ENCODE peak calls at places on chromosomes 4 and X, in five cellular contexts. T is upper lobe of left lung, S is suprapubic skin, X is breast epithelium, P is SK-N-MC. O is an unnamed sample.

GRCh38 chrX:2696698-2697215 is 5.7 kb downstream of the CD99 start:
- DNase-seq in T (no peak), S (no peak), X (no peak), P (no peak), O (no peak)

GRCh38 chrX:153845842-153846241 is 15.5 kb upstream of the PDZD4 start:
- DNase-seq in T (no peak), S (no peak), X (no peak), P (no peak), O (no peak)

GRCh38 chr4:56186808-56187523 is 200.3 kb downstream of the AASDH start:
- DNase-seq in T (no peak), S (no peak), X (no peak), P (no peak), O (no peak)

GRCh38 chr4:133565379-133565778 is 416.3 kb downstream of the PCDH10 start:
- DNase-seq in T (no peak), S (no peak), X (no peak), P (peak), O (no peak)

GRCh38 chr4:118761387-118762016 is 74.4 kb downstream of the SEC24D start:
- DNase-seq in T (no peak), S (no peak), X (no peak), P (no peak), O (no peak)

GRCh38 chrX:28379142-28379541 is 208.1 kb upstream of the IL1RAPL1 start:
- DNase-seq in T (no peak), S (no peak), X (no peak), P (no peak), O (no peak)

GRCh38 chr4:44583393-44583792 is 68.0 kb downstream of the YIPF7 start:
- DNase-seq in T (no peak), S (no peak), X (no peak), P (no peak), O (no peak)

GRCh38 chrX:8306296-8306975 is 135.4 kb upstream of the VCX2 start:
- DNase-seq in T (no peak), S (no peak), X (no peak), P (no peak), O (no peak)

GRCh38 chr4:108432418-108432817 is 188.0 kb upstream of the RPL34 start:
- DNase-seq in T (no peak), S (no peak), X (no peak), P (no peak), O (no peak)

GRCh38 chr4:80069108-80069836 is 3.8 kb downstream of the ANTXR2 start:
- DNase-seq in T (no peak), S (no peak), X (no peak), P (no peak), O (no peak)

GRCh38 chrX:22135171-22135711 is 103.1 kb downstream of the PHEX start:
- DNase-seq in T (no peak), S (no peak), X (peak), P (no peak), O (no peak)

GRCh38 chrX:635428-636192 is 5.0 kb downstream of the SHOX start:
- DNase-seq in T (no peak), S (no peak), X (peak), P (no peak), O (no peak)

GRCh38 chrX:13081385-13082285 is 37.2 kb upstream of the FAM9C start:
- DNase-seq in T (no peak), S (no peak), X (no peak), P (no peak), O (no peak)

GRCh38 chrX:12979011-12979629 is 4.2 kb downstream of the TMSB4X start:
- DNase-seq in T (no peak), S (no peak), X (no peak), P (no peak), O (no peak)

GRCh38 chr4:147309434-147309833 is 171.5 kb upstream of the EDNRA start:
- DNase-seq in T (peak), S (no peak), X (no peak), P (no peak), O (no peak)

GRCh38 chr4:18039113-18039512 is 17.6 kb upstream of the LCORL start:
- DNase-seq in T (no peak), S (no peak), X (no peak), P (no peak), O (no peak)

GRCh38 chr4:110953191-110953590 is 330.3 kb upstream of the PITX2 start:
- DNase-seq in T (no peak), S (no peak), X (no peak), P (no peak), O (no peak)

GRCh38 chr4:181475781-181476180 is 767.4 kb upstream of the TENM3 start:
- DNase-seq in T (no peak), S (no peak), X (no peak), P (no peak), O (no peak)

GRCh38 chr4:142043509-142043908 is 407.1 kb downstream of the IL15 start:
- DNase-seq in T (no peak), S (no peak), X (no peak), P (no peak), O (no peak)

GRCh38 chrX:22968494-22968893 is 31.3 kb upstream of the DDX53 start:
- DNase-seq in T (no peak), S (no peak), X (no peak), P (no peak), O (no peak)

GRCh38 chrX:9859711-9860555 is 73.7 kb downstream of the SHROOM2 start:
- DNase-seq in T (no peak), S (no peak), X (no peak), P (no peak), O (no peak)

GRCh38 chr4:84968936-84969335 is 2.4 kb upstream of the WDFY3 start:
- DNase-seq in T (no peak), S (no peak), X (no peak), P (no peak), O (no peak)

GRCh38 chrX:134634691-134635090 is 23.6 kb downstream of the PLAC1 start:
- DNase-seq in T (no peak), S (no peak), X (no peak), P (no peak), O (no peak)

GRCh38 chrX:15989716-15990115 is 133.6 kb upstream of the GRPR start:
- DNase-seq in T (no peak), S (no peak), X (no peak), P (no peak), O (no peak)

GRCh38 chr4:146308951-146309350 is 94.6 kb downstream of the REELD1 start:
- DNase-seq in T (no peak), S (no peak), X (no peak), P (no peak), O (no peak)

GRCh38 chrX:41912922-41913321 is 10.4 kb downstream of the CASK start:
- DNase-seq in T (no peak), S (no peak), X (no peak), P (no peak), O (no peak)

GRCh38 chr4:19224820-19225219 is 1026.9 kb upstream of the SLIT2 start:
- DNase-seq in T (no peak), S (no peak), X (no peak), P (no peak), O (no peak)

GRCh38 chr4:79259242-79259641 is 66.6 kb downstream of the NAA11 start:
- DNase-seq in T (no peak), S (no peak), X (no peak), P (no peak), O (no peak)

GRCh38 chrX:150334998-150335397 is 28.1 kb upstream of the MAMLD1 start:
- DNase-seq in T (no peak), S (no peak), X (no peak), P (no peak), O (no peak)

GRCh38 chr4:8177544-8177943 is 18.9 kb upstream of the ABLIM2 start:
- DNase-seq in T (no peak), S (no peak), X (no peak), P (no peak), O (no peak)

GRCh38 chr4:53193111-53193510 is 172.8 kb downstream of the SCFD2 start:
- DNase-seq in T (no peak), S (no peak), X (no peak), P (no peak), O (no peak)

GRCh38 chrX:70455366-70456202 is 10.9 kb downstream of the DLG3 start:
- DNase-seq in T (no peak), S (no peak), X (no peak), P (no peak), O (peak)

GRCh38 chrX:14030248-14030592 is 528 bp upstream of the GEMIN8 start:
- DNase-seq in T (no peak), S (no peak), X (no peak), P (no peak), O (no peak)

GRCh38 chr4:160611181-160611580 is 1508.3 kb downstream of the RAPGEF2 start:
- DNase-seq in T (no peak), S (no peak), X (no peak), P (no peak), O (no peak)

GRCh38 chr4:86718152-86718551 is 124.0 kb downstream of the PTPN13 start:
- DNase-seq in T (no peak), S (no peak), X (no peak), P (no peak), O (no peak)

GRCh38 chr4:112145820-112146813 is 863 bp downstream of the FAM241A start:
- DNase-seq in T (peak), S (no peak), X (peak), P (no peak), O (peak)

GRCh38 chr4:67934628-67935027 is 28.7 kb downstream of the TMPRSS11A start:
- DNase-seq in T (no peak), S (no peak), X (no peak), P (no peak), O (no peak)

GRCh38 chr4:165355900-165356300 is 22.9 kb upstream of the CPE start:
- DNase-seq in T (no peak), S (no peak), X (no peak), P (no peak), O (no peak)

GRCh38 chr4:138841341-138841740 is 174.2 kb upstream of the NOCT start:
- DNase-seq in T (no peak), S (no peak), X (no peak), P (no peak), O (no peak)
- TF ChIP-seq POLR2AphosphoS5 in T (no peak), S (no peak), X (no peak), P (no peak), O (no peak)

GRCh38 chr4:125770814-125771398 is 456.2 kb downstream of the FAT4 start:
- DNase-seq in T (no peak), S (no peak), X (no peak), P (no peak), O (no peak)
- TF ChIP-seq POLR2AphosphoS5 in T (no peak), S (no peak), X (no peak), P (no peak), O (no peak)

GRCh38 chr4:25234390-25235367 is 846 bp downstream of the PI4K2B start:
- DNase-seq in T (peak), S (no peak), X (no peak), P (no peak), O (peak)
- TF ChIP-seq POLR2AphosphoS5 in T (no peak), S (no peak), X (no peak), P (no peak), O (peak)

GRCh38 chr4:106149911-106150310 is 166.1 kb downstream of the TBCK start:
- DNase-seq in T (no peak), S (no peak), X (no peak), P (no peak), O (no peak)

GRCh38 chr4:106149026-106149425 is 167.0 kb downstream of the TBCK start:
- DNase-seq in T (no peak), S (no peak), X (no peak), P (no peak), O (no peak)
- TF ChIP-seq POLR2AphosphoS5 in T (no peak), S (no peak), X (no peak), P (no peak), O (no peak)

DNA sequence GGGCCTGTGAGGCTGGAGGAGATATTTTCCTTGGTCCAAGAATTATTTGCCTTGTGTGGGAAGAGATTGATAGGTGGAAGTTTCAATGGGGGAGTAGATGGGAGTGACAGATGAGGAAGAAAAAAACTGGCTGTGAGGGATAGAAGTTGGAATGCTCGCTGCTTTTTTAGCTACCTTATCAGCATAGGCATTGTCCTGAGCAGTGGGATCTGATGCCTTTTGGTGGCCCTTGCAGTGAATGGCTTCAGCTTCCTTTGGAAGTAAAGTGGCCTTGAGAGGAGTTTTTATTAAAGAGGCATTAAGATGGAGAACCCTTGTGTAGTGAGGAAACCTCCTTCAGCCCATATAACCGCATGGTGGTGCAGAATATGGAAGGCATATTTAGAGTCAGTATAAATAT is 16.0 kb downstream of the KLKB1 start:
- DNase-seq in T (no peak), S (no peak), X (no peak), P (no peak), O (no peak)
- TF ChIP-seq POLR2AphosphoS5 in T (no peak), S (no peak), X (no peak), P (no peak), O (no peak)

DNA sequence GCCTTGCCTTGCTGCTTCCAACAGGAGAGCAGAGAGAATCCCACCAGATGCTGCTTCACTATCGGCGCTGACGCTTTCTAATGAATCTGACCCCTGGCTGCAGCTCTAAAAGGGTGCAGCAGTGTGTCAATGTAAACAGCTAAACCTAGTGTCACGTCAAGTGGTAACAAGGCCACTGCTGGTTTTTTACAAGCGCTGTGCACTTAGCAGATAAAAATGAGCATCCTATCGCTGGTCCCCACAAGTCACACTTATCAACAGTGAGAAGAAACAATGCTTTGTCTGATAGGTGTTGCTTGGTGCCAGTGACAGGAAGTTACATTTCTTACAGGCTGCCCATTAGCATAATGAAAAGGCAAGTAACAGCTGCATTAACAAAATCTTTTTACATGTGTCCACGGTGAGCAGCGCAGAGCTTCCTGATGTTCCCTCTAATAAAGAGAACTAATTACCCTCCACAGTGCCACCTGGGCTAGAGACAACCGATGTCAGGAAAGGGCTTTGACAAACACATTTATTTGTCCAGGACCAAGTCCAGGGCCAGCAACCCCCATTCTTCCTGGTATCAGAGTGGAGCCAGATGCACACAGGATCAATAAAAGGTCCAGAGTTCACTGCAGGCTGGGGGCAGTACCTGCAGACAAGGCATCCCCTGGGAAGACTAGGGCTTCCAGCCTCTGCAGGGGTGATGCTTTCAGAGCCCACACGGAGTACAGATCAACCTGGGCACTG is 176.0 kb downstream of the MGST2 start:
- DNase-seq in T (no peak), S (no peak), X (no peak), P (no peak), O (peak)
- TF ChIP-seq POLR2AphosphoS5 in T (no peak), S (no peak), X (no peak), P (no peak), O (no peak)

GRCh38 chr4:101651778-101652177 is 138.8 kb upstream of the BANK1 start:
- DNase-seq in T (no peak), S (no peak), X (no peak), P (no peak), O (no peak)
- TF ChIP-seq POLR2AphosphoS5 in T (peak), S (no peak), X (no peak), P (no peak), O (no peak)

DNA sequence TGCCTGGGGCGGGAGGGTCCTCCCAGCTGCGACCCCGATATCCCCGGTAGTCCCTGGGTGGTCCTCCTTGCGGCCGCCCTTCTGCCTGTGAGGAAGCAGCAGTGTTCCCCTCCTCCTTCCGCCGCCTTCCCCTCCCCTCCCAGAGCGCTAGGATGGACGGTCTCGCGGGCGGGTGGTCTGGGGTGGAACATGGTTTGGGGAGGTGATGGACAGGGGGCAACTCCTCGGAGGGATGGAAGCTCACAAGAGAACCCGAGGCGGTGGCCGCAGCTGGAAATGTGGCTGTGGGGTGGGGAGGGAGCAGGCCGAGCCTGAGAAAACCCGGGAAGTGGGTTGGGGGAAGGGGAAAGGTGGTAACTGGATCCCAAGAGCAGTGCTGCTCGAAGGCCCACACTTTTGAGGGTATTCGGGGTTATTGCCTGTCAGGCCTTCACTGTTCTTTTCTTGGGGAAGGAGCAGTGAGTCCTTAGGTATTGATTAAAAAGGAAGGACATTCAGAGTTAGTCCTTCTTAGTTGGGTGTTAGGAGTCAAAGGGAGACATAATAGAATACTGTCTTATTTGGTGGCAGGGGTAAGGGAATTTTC is 581 bp downstream of the UBE2K start:
- DNase-seq in T (peak), S (peak), X (peak), P (no peak), O (peak)
- TF ChIP-seq POLR2AphosphoS5 in T (no peak), S (no peak), X (no peak), P (no peak), O (no peak)

DNA sequence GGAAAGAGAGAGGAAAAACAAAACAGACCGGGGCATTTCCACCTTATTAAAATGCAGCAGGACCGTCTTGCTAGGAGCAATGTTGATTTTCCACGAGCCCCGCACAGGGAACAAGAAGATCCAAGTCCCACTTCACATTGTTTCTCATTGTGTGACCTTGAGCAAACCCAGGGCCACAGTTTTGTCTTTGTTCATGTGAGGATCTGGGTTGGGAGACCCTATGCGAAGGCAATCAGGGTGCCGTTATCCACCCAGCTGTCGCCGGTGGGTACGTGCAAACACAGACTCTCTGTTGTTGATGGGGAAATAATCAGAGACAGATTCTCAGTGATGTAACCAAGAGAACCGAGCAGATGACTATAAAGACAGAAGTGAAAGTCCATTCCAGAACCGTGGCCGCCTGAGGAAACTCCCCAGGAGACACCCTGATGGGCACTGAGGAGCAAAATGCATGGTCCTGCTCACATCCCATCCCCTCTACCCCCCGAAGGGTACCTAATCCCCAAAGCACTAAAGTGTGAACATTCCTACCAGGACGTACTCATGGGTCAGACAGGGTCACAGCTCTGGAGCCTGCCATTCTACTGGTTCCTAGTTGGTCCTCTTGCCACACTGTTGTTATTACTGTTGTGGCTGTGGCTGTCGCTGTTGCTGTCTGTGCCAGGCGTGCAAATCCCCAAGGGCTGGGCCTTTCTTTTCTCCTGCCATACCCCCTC is 102.7 kb upstream of the RBPJ start:
- DNase-seq in T (no peak), S (no peak), X (no peak), P (no peak), O (no peak)
- TF ChIP-seq POLR2AphosphoS5 in T (no peak), S (no peak), X (no peak), P (no peak), O (no peak)

O was measured in transverse colon.